ENCODE peak calls at places on chromosomes 13 and 19, in ten cellular contexts. One of them, this sample, is unnamed.

GRCh38 chr13:41587490-41587889 is 130.1 kb downstream of the RGCC start:
- DNase-seq in IMR-90: no peak
- DNase-seq in fibroblast of lung: no peak
- DNase-seq in heart left ventricle: no peak
- DNase-seq in A673: no peak
- DNase-seq in NT2/D1: no peak
- DNase-seq in Peyer's patch: no peak
- DNase-seq in lower lobe of right lung: no peak
- DNase-seq in mesendoderm: peak; percentile 45
- DNase-seq in right atrium auricular region: no peak
- DNase-seq in this sample: peak; percentile 12

GRCh38 chr13:111526922-111527321 is 206.5 kb downstream of the TEX29 start:
- DNase-seq in mesendoderm: no peak
- DNase-seq in IMR-90: no peak
- DNase-seq in NT2/D1: no peak
- DNase-seq in fibroblast of lung: no peak
- DNase-seq in Peyer's patch: no peak
- DNase-seq in A673: no peak
- DNase-seq in heart left ventricle: no peak
- DNase-seq in lower lobe of right lung: peak; percentile 23
- DNase-seq in right atrium auricular region: no peak
- DNase-seq in this sample: no peak

GRCh38 chr19:3321696-3322095 is 44.7 kb upstream of the NFIC start:
- DNase-seq in mesendoderm: no peak
- DNase-seq in IMR-90: no peak
- DNase-seq in NT2/D1: no peak
- DNase-seq in right atrium auricular region: no peak
- DNase-seq in Peyer's patch: no peak
- DNase-seq in heart left ventricle: no peak
- DNase-seq in A673: no peak
- DNase-seq in lower lobe of right lung: no peak
- DNase-seq in fibroblast of lung: no peak
- DNase-seq in this sample: no peak

GRCh38 chr19:10846500-10847202 is 1.6 kb upstream of the C19orf38 start:
- DNase-seq in NT2/D1: no peak
- DNase-seq in IMR-90: no peak
- DNase-seq in fibroblast of lung: no peak
- DNase-seq in Peyer's patch: no peak
- DNase-seq in mesendoderm: no peak
- DNase-seq in lower lobe of right lung: no peak
- DNase-seq in A673: no peak
- DNase-seq in heart left ventricle: no peak
- DNase-seq in right atrium auricular region: no peak
- DNase-seq in this sample: no peak

GRCh38 chr13:32206097-32206740 is 108.9 kb downstream of the ZAR1L start:
- DNase-seq in NT2/D1: no peak
- DNase-seq in IMR-90: peak; percentile 16
- DNase-seq in Peyer's patch: no peak
- DNase-seq in right atrium auricular region: no peak
- DNase-seq in lower lobe of right lung: no peak
- DNase-seq in fibroblast of lung: no peak
- DNase-seq in mesendoderm: no peak
- DNase-seq in A673: no peak
- DNase-seq in heart left ventricle: no peak
- DNase-seq in this sample: no peak

GRCh38 chr13:37344051-37344450 is 238.6 kb upstream of the CSNK1A1L start:
- DNase-seq in IMR-90: no peak
- DNase-seq in A673: no peak
- DNase-seq in Peyer's patch: no peak
- DNase-seq in right atrium auricular region: no peak
- DNase-seq in mesendoderm: no peak
- DNase-seq in lower lobe of right lung: no peak
- DNase-seq in NT2/D1: no peak
- DNase-seq in fibroblast of lung: no peak
- DNase-seq in heart left ventricle: no peak
- DNase-seq in this sample: no peak

GRCh38 chr13:40522234-40522633 is 144.2 kb downstream of the FOXO1 start:
- DNase-seq in A673: no peak
- DNase-seq in Peyer's patch: no peak
- DNase-seq in NT2/D1: no peak
- DNase-seq in IMR-90: no peak
- DNase-seq in heart left ventricle: no peak
- DNase-seq in right atrium auricular region: no peak
- DNase-seq in mesendoderm: no peak
- DNase-seq in lower lobe of right lung: no peak
- DNase-seq in fibroblast of lung: peak; percentile 36
- DNase-seq in this sample: no peak

GRCh38 chr19:43820098-43820860 is 6.8 kb upstream of the ZNF283 start:
- DNase-seq in heart left ventricle: peak; percentile 72
- DNase-seq in NT2/D1: peak; percentile 23
- DNase-seq in A673: no peak
- DNase-seq in mesendoderm: no peak
- DNase-seq in right atrium auricular region: no peak
- DNase-seq in Peyer's patch: no peak
- DNase-seq in lower lobe of right lung: peak; percentile 60
- DNase-seq in IMR-90: peak; percentile 42
- DNase-seq in fibroblast of lung: peak; percentile 56
- DNase-seq in this sample: peak; percentile 26

GRCh38 chr19:8814176-8814575 is 17.9 kb downstream of the ZNF558 start:
- DNase-seq in lower lobe of right lung: no peak
- DNase-seq in mesendoderm: no peak
- DNase-seq in NT2/D1: no peak
- DNase-seq in fibroblast of lung: no peak
- DNase-seq in right atrium auricular region: no peak
- DNase-seq in heart left ventricle: no peak
- DNase-seq in Peyer's patch: no peak
- DNase-seq in A673: no peak
- DNase-seq in IMR-90: no peak
- DNase-seq in this sample: no peak

GRCh38 chr13:75173457-75174356 is 308.3 kb downstream of the TBC1D4 start:
- DNase-seq in A673: peak; percentile 35
- DNase-seq in heart left ventricle: no peak
- DNase-seq in right atrium auricular region: no peak
- DNase-seq in NT2/D1: no peak
- DNase-seq in lower lobe of right lung: no peak
- DNase-seq in mesendoderm: peak; percentile 33
- DNase-seq in Peyer's patch: no peak
- DNase-seq in fibroblast of lung: no peak
- DNase-seq in IMR-90: no peak
- DNase-seq in this sample: no peak

GRCh38 chr13:48655291-48655690 is 1.6 kb downstream of the CYSLTR2 start:
- DNase-seq in right atrium auricular region: no peak
- DNase-seq in heart left ventricle: no peak
- DNase-seq in mesendoderm: no peak
- DNase-seq in A673: no peak
- DNase-seq in NT2/D1: no peak
- DNase-seq in Peyer's patch: no peak
- DNase-seq in lower lobe of right lung: no peak
- DNase-seq in IMR-90: no peak
- DNase-seq in fibroblast of lung: no peak
- DNase-seq in this sample: peak; percentile 51

GRCh38 chr19:16660763-16661479 is at the start of gene TMEM38A:
- DNase-seq in A673: peak; percentile 31
- DNase-seq in IMR-90: no peak
- DNase-seq in right atrium auricular region: no peak
- DNase-seq in Peyer's patch: peak; percentile 52
- DNase-seq in lower lobe of right lung: peak; percentile 65
- DNase-seq in NT2/D1: no peak
- DNase-seq in mesendoderm: no peak
- DNase-seq in fibroblast of lung: no peak
- DNase-seq in heart left ventricle: peak; percentile 72
- DNase-seq in this sample: peak; percentile 68

GRCh38 chr13:74000906-74001305 is 133.3 kb downstream of the KLF12 start:
- DNase-seq in A673: peak; percentile 8
- DNase-seq in fibroblast of lung: no peak
- DNase-seq in lower lobe of right lung: no peak
- DNase-seq in mesendoderm: no peak
- DNase-seq in right atrium auricular region: no peak
- DNase-seq in NT2/D1: no peak
- DNase-seq in heart left ventricle: no peak
- DNase-seq in IMR-90: no peak
- DNase-seq in Peyer's patch: no peak
- DNase-seq in this sample: no peak

GRCh38 chr13:107421951-107422350 is 793.4 kb downstream of the LIG4 start:
- DNase-seq in heart left ventricle: no peak
- DNase-seq in A673: no peak
- DNase-seq in right atrium auricular region: no peak
- DNase-seq in Peyer's patch: no peak
- DNase-seq in IMR-90: peak; percentile 6
- DNase-seq in fibroblast of lung: peak; percentile 42
- DNase-seq in lower lobe of right lung: no peak
- DNase-seq in mesendoderm: no peak
- DNase-seq in NT2/D1: no peak
- DNase-seq in this sample: no peak

GRCh38 chr13:20127563-20128458 is 33.0 kb downstream of the GJA3 start:
- DNase-seq in IMR-90: peak; percentile 16
- DNase-seq in heart left ventricle: peak; percentile 82
- DNase-seq in lower lobe of right lung: peak; percentile 80
- DNase-seq in NT2/D1: no peak
- DNase-seq in fibroblast of lung: peak; percentile 66
- DNase-seq in Peyer's patch: peak; percentile 24
- DNase-seq in right atrium auricular region: peak; percentile 75
- DNase-seq in A673: peak; percentile 48
- DNase-seq in mesendoderm: peak; percentile 72
- DNase-seq in this sample: peak; percentile 67

GRCh38 chr13:24253520-24254150 is 55.7 kb upstream of the C1QTNF9 start:
- DNase-seq in A673: no peak
- DNase-seq in NT2/D1: no peak
- DNase-seq in IMR-90: no peak
- DNase-seq in Peyer's patch: no peak
- DNase-seq in lower lobe of right lung: no peak
- DNase-seq in heart left ventricle: no peak
- DNase-seq in fibroblast of lung: no peak
- DNase-seq in right atrium auricular region: no peak
- DNase-seq in mesendoderm: no peak
- DNase-seq in this sample: no peak

GRCh38 chr13:50990540-50991506 is 81.2 kb downstream of the RNASEH2B start:
- DNase-seq in lower lobe of right lung: no peak
- DNase-seq in IMR-90: peak; percentile 69
- DNase-seq in Peyer's patch: no peak
- DNase-seq in right atrium auricular region: peak; percentile 77
- DNase-seq in heart left ventricle: peak; percentile 71
- DNase-seq in mesendoderm: peak; percentile 55
- DNase-seq in A673: no peak
- DNase-seq in NT2/D1: no peak
- DNase-seq in fibroblast of lung: peak; percentile 73
- DNase-seq in this sample: peak; percentile 22

GRCh38 chr19:57512845-57513244 is 13.1 kb downstream of the ZNF773 start:
- DNase-seq in A673: no peak
- DNase-seq in IMR-90: peak; percentile 34
- DNase-seq in lower lobe of right lung: no peak
- DNase-seq in fibroblast of lung: peak; percentile 49
- DNase-seq in Peyer's patch: no peak
- DNase-seq in NT2/D1: no peak
- DNase-seq in right atrium auricular region: no peak
- DNase-seq in heart left ventricle: no peak
- DNase-seq in mesendoderm: peak; percentile 57
- DNase-seq in this sample: no peak

GRCh38 chr13:93794197-93794885 is 567.7 kb downstream of the GPC6 start:
- DNase-seq in NT2/D1: no peak
- DNase-seq in heart left ventricle: no peak
- DNase-seq in mesendoderm: no peak
- DNase-seq in right atrium auricular region: no peak
- DNase-seq in IMR-90: peak; percentile 42
- DNase-seq in Peyer's patch: no peak
- DNase-seq in fibroblast of lung: no peak
- DNase-seq in lower lobe of right lung: no peak
- DNase-seq in A673: no peak
- DNase-seq in this sample: no peak

GRCh38 chr19:423691-424466 is 14.9 kb upstream of the C2CD4C start:
- DNase-seq in A673: no peak
- DNase-seq in right atrium auricular region: no peak
- DNase-seq in heart left ventricle: no peak
- DNase-seq in lower lobe of right lung: no peak
- DNase-seq in NT2/D1: no peak
- DNase-seq in fibroblast of lung: no peak
- DNase-seq in IMR-90: no peak
- DNase-seq in mesendoderm: no peak
- DNase-seq in Peyer's patch: no peak
- DNase-seq in this sample: no peak
- H3K4me3 ChIP-seq in A673: no peak overlapping the region
- H3K4me3 ChIP-seq in right atrium auricular region: no peak overlapping the region
- H3K4me3 ChIP-seq in heart left ventricle: no peak overlapping the region
- H3K4me3 ChIP-seq in lower lobe of right lung: no peak overlapping the region
- H3K4me3 ChIP-seq in NT2/D1: no peak overlapping the region
- H3K4me3 ChIP-seq in fibroblast of lung: no peak overlapping the region
- H3K4me3 ChIP-seq in IMR-90: no peak overlapping the region
- H3K4me3 ChIP-seq in mesendoderm: no peak overlapping the region
- H3K4me3 ChIP-seq in Peyer's patch: no peak overlapping the region
- H3K4me3 ChIP-seq in this sample: no peak overlapping the region

DNA sequence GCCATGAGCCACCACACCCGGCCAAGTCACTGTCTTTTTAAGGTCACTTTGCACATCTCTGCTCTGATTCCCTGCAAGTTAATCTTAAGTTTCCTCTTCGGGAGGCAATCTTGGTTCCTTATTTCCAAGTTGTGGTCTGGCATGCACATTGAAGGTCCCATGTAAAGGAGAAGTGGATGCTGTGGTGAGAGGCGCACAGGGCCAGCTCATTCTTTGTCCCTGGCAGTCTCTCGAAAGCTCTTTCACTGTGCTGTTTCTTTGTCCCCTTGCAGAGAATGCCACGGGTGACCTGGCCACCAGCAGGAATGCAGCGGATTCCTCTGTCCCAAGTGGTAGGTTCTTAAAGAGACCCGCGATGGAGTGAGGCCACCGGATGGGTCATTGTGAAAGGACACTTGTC is 16.4 kb upstream of the C19orf33 start:
- DNase-seq in right atrium auricular region: no peak
- DNase-seq in IMR-90: no peak
- DNase-seq in fibroblast of lung: no peak
- DNase-seq in A673: no peak
- DNase-seq in NT2/D1: no peak
- DNase-seq in mesendoderm: no peak
- DNase-seq in Peyer's patch: no peak
- DNase-seq in lower lobe of right lung: no peak
- DNase-seq in heart left ventricle: no peak
- DNase-seq in this sample: no peak
- H3K27me3 ChIP-seq in right atrium auricular region: no peaks in the 10 kb centered on the region
- H3K27me3 ChIP-seq in IMR-90: no peaks in the 10 kb centered on the region
- H3K27me3 ChIP-seq in fibroblast of lung: no peaks in the 10 kb centered on the region
- H3K27me3 ChIP-seq in A673: no peaks in the 10 kb centered on the region
- H3K27me3 ChIP-seq in NT2/D1: no peaks in the 10 kb centered on the region
- H3K27me3 ChIP-seq in mesendoderm: no peaks in the 10 kb centered on the region
- H3K27me3 ChIP-seq in Peyer's patch: no peaks in the 10 kb centered on the region
- H3K27me3 ChIP-seq in lower lobe of right lung: no peaks in the 10 kb centered on the region
- H3K27me3 ChIP-seq in heart left ventricle: no peaks in the 10 kb centered on the region
- H3K27me3 ChIP-seq in this sample: no peaks in the 10 kb centered on the region

GRCh38 chr13:51999525-51999924 is 11.7 kb downstream of the ATP7B start:
- DNase-seq in IMR-90: peak; percentile 25
- DNase-seq in fibroblast of lung: peak; percentile 43
- DNase-seq in right atrium auricular region: peak; percentile 68
- DNase-seq in mesendoderm: no peak
- DNase-seq in Peyer's patch: no peak
- DNase-seq in lower lobe of right lung: peak; percentile 52
- DNase-seq in NT2/D1: no peak
- DNase-seq in heart left ventricle: peak; percentile 89
- DNase-seq in A673: no peak
- DNase-seq in this sample: no peak
- H3K4me3 ChIP-seq in IMR-90: no peak overlapping the region
- H3K4me3 ChIP-seq in fibroblast of lung: no peak overlapping the region
- H3K4me3 ChIP-seq in right atrium auricular region: no peak overlapping the region
- H3K4me3 ChIP-seq in mesendoderm: no peak overlapping the region
- H3K4me3 ChIP-seq in Peyer's patch: no peak overlapping the region
- H3K4me3 ChIP-seq in lower lobe of right lung: no peak overlapping the region
- H3K4me3 ChIP-seq in NT2/D1: no peak overlapping the region
- H3K4me3 ChIP-seq in heart left ventricle: no peak overlapping the region
- H3K4me3 ChIP-seq in A673: no peak overlapping the region
- H3K4me3 ChIP-seq in this sample: no peak overlapping the region

GRCh38 chr19:51530616-51531015 is 854 bp downstream of the SIGLEC6 start:
- DNase-seq in Peyer's patch: no peak
- DNase-seq in lower lobe of right lung: no peak
- DNase-seq in IMR-90: no peak
- DNase-seq in mesendoderm: no peak
- DNase-seq in NT2/D1: no peak
- DNase-seq in A673: no peak
- DNase-seq in heart left ventricle: no peak
- DNase-seq in right atrium auricular region: no peak
- DNase-seq in fibroblast of lung: no peak
- DNase-seq in this sample: no peak
- H3K27me3 ChIP-seq in Peyer's patch: no peaks in the 10 kb centered on the region
- H3K27me3 ChIP-seq in lower lobe of right lung: no peaks in the 10 kb centered on the region
- H3K27me3 ChIP-seq in IMR-90: no peaks in the 10 kb centered on the region
- H3K27me3 ChIP-seq in mesendoderm: no peaks in the 10 kb centered on the region
- H3K27me3 ChIP-seq in NT2/D1: no peaks in the 10 kb centered on the region
- H3K27me3 ChIP-seq in A673: peaks cover 90% of the 10 kb centered on the region
- H3K27me3 ChIP-seq in heart left ventricle: peaks cover 5% of the 10 kb centered on the region
- H3K27me3 ChIP-seq in right atrium auricular region: no peaks in the 10 kb centered on the region
- H3K27me3 ChIP-seq in fibroblast of lung: no peaks in the 10 kb centered on the region
- H3K27me3 ChIP-seq in this sample: peaks cover 47% of the 10 kb centered on the region